ENCODE peak calls at places on chromosomes 5 and 9, in eight cellular contexts. O, E, G, C, P, L, F and T are unnamed samples.

GRCh38 chr5:43066231-43066798 is 26.2 kb upstream of the ANXA2R start:
- DNase-seq in O (peak), E (peak), G (peak), C (peak), P (peak), L (peak), F (peak), T (no peak)

GRCh38 chr5:132479812-132480441 is 10.6 kb downstream of the IRF1 start:
- DNase-seq in O (no peak), E (no peak), G (no peak), C (no peak), P (no peak), L (no peak), F (no peak), T (no peak)

GRCh38 chr9:34332370-34332964 is 3.1 kb downstream of the NUDT2 start:
- DNase-seq in O (no peak), E (no peak), G (peak), C (no peak), P (peak), L (peak), F (no peak), T (no peak)

GRCh38 chr9:15357050-15357653 is 50.1 kb upstream of the TTC39B start:
- DNase-seq in O (peak), E (no peak), G (no peak), C (peak), P (no peak), L (no peak), F (no peak), T (no peak)

GRCh38 chr9:90848866-90849265 is 47.2 kb downstream of the SYK start:
- DNase-seq in O (no peak), E (no peak), G (no peak), C (no peak), P (no peak), L (no peak), F (no peak), T (no peak)

GRCh38 chr5:19322716-19323485 is 665.1 kb downstream of the CDH18 start:
- DNase-seq in O (no peak), E (no peak), G (no peak), C (no peak), P (peak), L (peak), F (no peak), T (peak)

GRCh38 chr5:157926171-157926671 is 67.3 kb upstream of the CLINT1 start:
- DNase-seq in O (no peak), E (no peak), G (no peak), C (no peak), P (no peak), L (no peak), F (no peak), T (no peak)

GRCh38 chr5:28914302-28914701 is 1875.9 kb upstream of the CDH9 start:
- DNase-seq in O (no peak), E (no peak), G (no peak), C (no peak), P (no peak), L (no peak), F (no peak), T (no peak)

GRCh38 chr9:2662496-2662895 is 40.9 kb downstream of the VLDLR start:
- DNase-seq in O (no peak), E (no peak), G (peak), C (no peak), P (no peak), L (no peak), F (no peak), T (no peak)

GRCh38 chr9:20623021-20623747 is 885 bp upstream of the MLLT3 start:
- DNase-seq in O (peak), E (peak), G (no peak), C (peak), P (no peak), L (no peak), F (peak), T (no peak)

GRCh38 chr5:42566658-42567313 is 143.5 kb downstream of the GHR start:
- DNase-seq in O (no peak), E (no peak), G (no peak), C (no peak), P (no peak), L (no peak), F (no peak), T (no peak)

GRCh38 chr5:100131161-100131560 is 404.0 kb upstream of the FAM174A start:
- DNase-seq in O (no peak), E (no peak), G (no peak), C (no peak), P (no peak), L (no peak), F (no peak), T (no peak)

GRCh38 chr5:57834829-57835554 is 352.4 kb upstream of the ACTBL2 start:
- DNase-seq in O (no peak), E (no peak), G (no peak), C (no peak), P (no peak), L (no peak), F (no peak), T (no peak)

GRCh38 chr5:146394486-146394885 is 52.6 kb upstream of the TCERG1 start:
- DNase-seq in O (no peak), E (no peak), G (no peak), C (no peak), P (no peak), L (no peak), F (no peak), T (no peak)

GRCh38 chr9:92715488-92716231 is 45.7 kb upstream of the IPPK start:
- DNase-seq in O (no peak), E (no peak), G (no peak), C (no peak), P (no peak), L (no peak), F (no peak), T (no peak)

GRCh38 chr5:125668904-125669303 is 754.3 kb upstream of the GRAMD2B start:
- DNase-seq in O (no peak), E (no peak), G (no peak), C (no peak), P (peak), L (peak), F (no peak), T (no peak)

GRCh38 chr5:107790671-107791070 is 119.9 kb upstream of the EFNA5 start:
- DNase-seq in O (no peak), E (no peak), G (no peak), C (no peak), P (no peak), L (no peak), F (no peak), T (no peak)

GRCh38 chr9:8052991-8053390 is 253.4 kb upstream of the DMAC1 start:
- DNase-seq in O (no peak), E (no peak), G (no peak), C (no peak), P (no peak), L (no peak), F (no peak), T (no peak)

GRCh38 chr5:2132497-2132847 is 249.7 kb upstream of the IRX4 start:
- DNase-seq in O (no peak), E (peak), G (no peak), C (no peak), P (no peak), L (no peak), F (no peak), T (no peak)

GRCh38 chr5:139689631-139690384 is 41.7 kb downstream of the CXXC5 start:
- DNase-seq in O (no peak), E (no peak), G (peak), C (no peak), P (no peak), L (no peak), F (no peak), T (no peak)

GRCh38 chr9:3956081-3956701 is 343.7 kb downstream of the GLIS3 start:
- DNase-seq in O (no peak), E (no peak), G (no peak), C (no peak), P (no peak), L (no peak), F (no peak), T (no peak)

GRCh38 chr5:95631265-95631957 is 11.5 kb downstream of the GPR150 start:
- DNase-seq in O (no peak), E (no peak), G (no peak), C (no peak), P (peak), L (no peak), F (no peak), T (no peak)

GRCh38 chr9:89463986-89464901 is 33.7 kb downstream of the SEMA4D start:
- DNase-seq in O (peak), E (peak), G (no peak), C (no peak), P (no peak), L (no peak), F (peak), T (no peak)

GRCh38 chr9:111957856-111958631 is 61.4 kb downstream of the UGCG start:
- DNase-seq in O (no peak), E (no peak), G (peak), C (no peak), P (peak), L (no peak), F (no peak), T (peak)

GRCh38 chr9:69121155-69122085 is 52.7 kb upstream of the TJP2 start:
- DNase-seq in O (no peak), E (no peak), G (peak), C (peak), P (peak), L (peak), F (peak), T (peak)

GRCh38 chr9:109856785-109857184 is 76.8 kb downstream of the PALM2AKAP2 start:
- DNase-seq in O (no peak), E (no peak), G (no peak), C (peak), P (peak), L (no peak), F (no peak), T (no peak)

GRCh38 chr9:7234144-7234543 is 476.4 kb downstream of the KDM4C start:
- DNase-seq in O (no peak), E (no peak), G (peak), C (no peak), P (peak), L (no peak), F (no peak), T (peak)

GRCh38 chr5:149274964-149275363 is 3.3 kb downstream of the AFAP1L1 start:
- DNase-seq in O (no peak), E (no peak), G (peak), C (no peak), P (no peak), L (no peak), F (no peak), T (peak)

GRCh38 chr5:169178269-169178668 is 122.7 kb downstream of the SLIT3 start:
- DNase-seq in O (no peak), E (no peak), G (no peak), C (no peak), P (no peak), L (no peak), F (no peak), T (no peak)

GRCh38 chr5:146388418-146388817 is 49.8 kb downstream of the POU4F3 start:
- DNase-seq in O (no peak), E (no peak), G (no peak), C (no peak), P (no peak), L (no peak), F (no peak), T (peak)